ENCODE peak calls at places on chromosomes 7 and 10, in ten cellular contexts. K is GM04504; S is NCI-H748 treated with DMSO at 0.1 percent for 48 hours; U is neural crest cell; R is astrocyte of the spinal cord; E is MV-4-11; Z is CD8-positive, alpha-beta T cell; N is H54; O is Caco-2; W is NCI-H226. Y is an unnamed sample.

GRCh38 chr10:59033622-59034021 is 142.8 kb upstream of the PHYHIPL start:
- DNase-seq in K (no peak), S (no peak), U (no peak), R (no peak), E (no peak), Z (no peak), N (no peak), O (no peak), W (peak), Y (no peak)

GRCh38 chr10:110754375-110755120 is 110.4 kb downstream of the RBM20 start:
- DNase-seq in K (no peak), S (no peak), U (no peak), R (no peak), E (no peak), Z (no peak), N (no peak), O (no peak), W (no peak), Y (no peak)

GRCh38 chr7:101814081-101814995 is 3.1 kb upstream of the CUX1 start:
- DNase-seq in K (no peak), S (peak), U (peak), R (peak), E (peak), Z (peak), N (peak), O (peak), W (peak), Y (peak)

GRCh38 chr7:144818516-144818915 is 17.3 kb downstream of the TPK1 start:
- DNase-seq in K (no peak), S (no peak), U (no peak), R (peak), E (no peak), Z (peak), N (no peak), O (no peak), W (no peak), Y (no peak)

GRCh38 chr7:29115130-29115529 is 31.2 kb downstream of the CPVL start:
- DNase-seq in K (no peak), S (no peak), U (no peak), R (no peak), E (no peak), Z (no peak), N (no peak), O (no peak), W (peak), Y (no peak)

GRCh38 chr7:157691521-157692155 is 354.8 kb downstream of the DNAJB6 start:
- DNase-seq in K (no peak), S (no peak), U (peak), R (no peak), E (no peak), Z (no peak), N (no peak), O (no peak), W (no peak), Y (no peak)

GRCh38 chr10:126250045-126250444 is 138.2 kb downstream of the ADAM12 start:
- DNase-seq in K (no peak), S (no peak), U (no peak), R (no peak), E (no peak), Z (no peak), N (no peak), O (peak), W (no peak), Y (no peak)

GRCh38 chr10:16816142-16816541 is 1.1 kb downstream of the RSU1 start:
- DNase-seq in K (no peak), S (no peak), U (no peak), R (no peak), E (peak), Z (no peak), N (no peak), O (peak), W (no peak), Y (no peak)

GRCh38 chr10:25288181-25288580 is 113.4 kb downstream of the GPR158 start:
- DNase-seq in K (no peak), S (no peak), U (no peak), R (peak), E (no peak), Z (no peak), N (no peak), O (no peak), W (no peak), Y (no peak)

Y was measured in tibial nerve.